ENCODE peak calls at places on chromosome 12, in nine cellular contexts. R is PC-9; S is adipocyte; P is DND-41; T is ascending aorta; X is CD8-positive, alpha-beta T cell; D is effector memory CD4-positive, alpha-beta T cell; G is kidney epithelial cell; N is brain microvascular endothelial cell. K is an unnamed sample. For H3K27me3, the result is how much of the 10 kb centered on the place peaks cover.

GRCh38 chr12:77847060-77847541 is 16.4 kb downstream of the NAV3 start:
- DNase-seq in R (no peak), S (peak), P (no peak), T (no peak), X (no peak), D (no peak), G (no peak), N (no peak), K (no peak)

GRCh38 chr12:59780605-59781135 is 184.8 kb downstream of the SLC16A7 start:
- DNase-seq in R (no peak), S (peak), P (no peak), T (no peak), X (no peak), D (no peak), G (no peak), N (peak), K (no peak)

GRCh38 chr12:124660846-124661245 is 93.4 kb upstream of the NCOR2 start:
- DNase-seq in R (no peak), S (no peak), P (no peak), T (no peak), X (no peak), D (no peak), G (no peak), N (no peak), K (no peak)

GRCh38 chr12:117649796-117650195 is 288.4 kb upstream of the NOS1 start:
- DNase-seq in R (no peak), S (no peak), P (no peak), T (no peak), X (no peak), D (no peak), G (no peak), N (no peak), K (no peak)

GRCh38 chr12:38151991-38152700 is 164.4 kb upstream of the ALG10B start:
- DNase-seq in R (no peak), S (no peak), P (no peak), T (no peak), X (no peak), D (no peak), G (no peak), N (no peak), K (no peak)

GRCh38 chr12:51362307-51362706 is 15.8 kb upstream of the CELA1 start:
- DNase-seq in R (no peak), S (no peak), P (no peak), T (no peak), X (no peak), D (no peak), G (no peak), N (no peak), K (no peak)

GRCh38 chr12:98182791-98183190 is 332.6 kb upstream of the TMPO start:
- DNase-seq in R (no peak), S (no peak), P (no peak), T (no peak), X (no peak), D (no peak), G (no peak), N (no peak), K (no peak)

GRCh38 chr12:58310368-58310767 is 369.0 kb downstream of the ATP23 start:
- DNase-seq in R (no peak), S (peak), P (no peak), T (no peak), X (no peak), D (no peak), G (no peak), N (peak), K (no peak)

GRCh38 chr12:130796985-130797686 is 41.9 kb downstream of the STX2 start:
- DNase-seq in R (no peak), S (no peak), P (no peak), T (no peak), X (no peak), D (no peak), G (no peak), N (no peak), K (peak)

GRCh38 chr12:14514154-14514842 is 53.4 kb downstream of the PLBD1 start:
- DNase-seq in R (peak), S (no peak), P (no peak), T (no peak), X (no peak), D (no peak), G (peak), N (peak), K (peak)

GRCh38 chr12:6038160-6038559 is 86.3 kb downstream of the VWF start:
- DNase-seq in R (peak), S (peak), P (no peak), T (no peak), X (no peak), D (no peak), G (peak), N (peak), K (peak)

GRCh38 chr12:3236345-3237153 is 159.4 kb downstream of the TSPAN9 start:
- DNase-seq in R (peak), S (peak), P (peak), T (no peak), X (no peak), D (no peak), G (peak), N (peak), K (no peak)

GRCh38 chr12:130090564-130090963 is 71.7 kb upstream of the FZD10 start:
- DNase-seq in R (no peak), S (no peak), P (no peak), T (no peak), X (no peak), D (no peak), G (no peak), N (no peak), K (no peak)

GRCh38 chr12:49967777-49968250 is 4.9 kb upstream of the AQP6 start:
- DNase-seq in R (no peak), S (no peak), P (no peak), T (no peak), X (no peak), D (no peak), G (no peak), N (no peak), K (no peak)

GRCh38 chr12:49970030-49970429 is 2.7 kb upstream of the AQP6 start:
- DNase-seq in R (no peak), S (no peak), P (no peak), T (no peak), X (no peak), D (no peak), G (no peak), N (no peak), K (no peak)

GRCh38 chr12:49970658-49971057 is 2.1 kb upstream of the AQP6 start:
- DNase-seq in R (no peak), S (no peak), P (no peak), T (no peak), X (no peak), D (no peak), G (no peak), N (no peak), K (no peak)

GRCh38 chr12:49968431-49968830 is 4.3 kb upstream of the AQP6 start:
- DNase-seq in R (no peak), S (no peak), P (no peak), T (no peak), X (no peak), D (no peak), G (no peak), N (no peak), K (no peak)

GRCh38 chr12:49969027-49969426 is 3.7 kb upstream of the AQP6 start:
- DNase-seq in R (no peak), S (no peak), P (no peak), T (no peak), X (no peak), D (no peak), G (no peak), N (no peak), K (no peak)
- H3K27me3 ChIP-seq in R (under half), S (under half), P (under half), T (under half), X (under half), D (under half), G (half or more), N (under half), K (under half)

DNA sequence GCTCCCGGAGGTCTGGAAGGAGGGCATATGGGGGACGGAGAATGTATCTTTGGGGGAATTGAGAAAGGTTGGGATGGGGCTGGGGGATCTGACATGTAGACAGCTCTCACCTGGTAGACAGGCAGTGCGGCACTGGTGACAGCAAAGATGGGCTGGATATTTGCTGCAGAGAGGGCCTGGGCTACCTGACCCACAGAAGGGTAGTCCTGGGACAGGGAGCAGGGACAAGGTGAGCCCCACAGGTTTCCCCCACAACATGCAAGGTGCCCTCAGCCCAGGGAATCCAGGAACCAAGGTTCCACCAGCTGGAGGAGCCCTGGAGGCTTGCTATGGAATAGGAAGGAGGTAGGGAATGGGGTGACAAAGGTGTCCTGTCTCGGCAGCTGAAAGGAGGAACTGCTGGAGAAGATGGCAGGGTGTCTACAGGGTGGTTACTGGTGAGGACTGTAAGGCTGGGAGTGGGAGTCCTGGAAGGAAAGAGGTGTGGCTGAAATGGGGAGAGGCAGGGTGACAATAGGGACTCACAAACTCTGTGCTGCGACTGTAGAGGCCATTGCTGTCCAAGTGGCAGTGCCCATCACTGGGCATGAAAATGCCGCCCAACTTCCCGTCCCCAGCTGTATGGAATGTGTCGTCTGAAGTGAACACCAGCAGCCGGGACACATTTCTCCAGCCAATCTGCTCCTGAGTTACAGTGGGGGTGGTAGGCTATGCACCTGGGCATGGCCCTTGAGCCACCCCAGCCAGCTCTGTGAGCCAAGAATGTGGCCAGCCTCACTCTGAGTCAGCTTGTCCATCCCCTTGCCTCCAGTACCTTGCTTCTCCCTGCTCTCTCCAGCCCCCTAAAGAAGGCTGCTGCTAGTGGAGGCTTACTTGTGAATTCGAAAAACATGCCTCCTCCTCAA is 11.3 kb downstream of the ITGB7 start:
- DNase-seq in R (peak), S (no peak), P (no peak), T (no peak), X (no peak), D (no peak), G (no peak), N (no peak), K (no peak)
- H3K27me3 ChIP-seq in R (under half), S (under half), P (under half), T (under half), X (under half), D (under half), G (under half), N (under half), K (under half)

GRCh38 chr12:112987561-112987960 is 9.2 kb downstream of the OAS2 start:
- DNase-seq in R (no peak), S (no peak), P (no peak), T (no peak), X (no peak), D (no peak), G (no peak), N (no peak), K (no peak)
- H3K27me3 ChIP-seq in R (under half), S (under half), P (under half), T (under half), X (under half), D (under half), G (under half), N (under half), K (under half)

GRCh38 chr12:80714846-80715245 is 1.9 kb upstream of the MYF5 start:
- DNase-seq in R (no peak), S (no peak), P (no peak), T (no peak), X (no peak), D (no peak), G (no peak), N (no peak), K (no peak)
- H3K27me3 ChIP-seq in R (under half), S (under half), P (under half), T (under half), X (under half), D (under half), G (under half), N (under half), K (under half)

GRCh38 chr12:95415451-95415850 is 58.5 kb upstream of the METAP2 start:
- DNase-seq in R (no peak), S (no peak), P (no peak), T (no peak), X (no peak), D (no peak), G (no peak), N (no peak), K (no peak)

GRCh38 chr12:95418142-95418541 is 55.8 kb upstream of the METAP2 start:
- DNase-seq in R (no peak), S (peak), P (no peak), T (no peak), X (no peak), D (no peak), G (no peak), N (no peak), K (no peak)

GRCh38 chr12:95413576-95413975 is 60.4 kb upstream of the METAP2 start:
- DNase-seq in R (no peak), S (peak), P (no peak), T (no peak), X (no peak), D (no peak), G (no peak), N (no peak), K (no peak)

GRCh38 chr12:95417372-95417771 is 56.6 kb upstream of the METAP2 start:
- DNase-seq in R (no peak), S (peak), P (no peak), T (no peak), X (no peak), D (no peak), G (no peak), N (no peak), K (no peak)

GRCh38 chr12:95416111-95416636 is 57.8 kb upstream of the METAP2 start:
- DNase-seq in R (no peak), S (no peak), P (no peak), T (no peak), X (no peak), D (no peak), G (no peak), N (no peak), K (no peak)
- H3K27me3 ChIP-seq in R (under half), S (under half), P (under half), T (under half), X (under half), D (under half), G (under half), N (under half), K (under half)

GRCh38 chr12:132427999-132428871 is 61.7 kb upstream of the FBRSL1 start:
- DNase-seq in R (no peak), S (no peak), P (no peak), T (no peak), X (no peak), D (no peak), G (no peak), N (no peak), K (peak)
- H3K27me3 ChIP-seq in R (half or more), S (half or more), P (under half), T (under half), X (under half), D (under half), G (half or more), N (under half), K (under half)

GRCh38 chr12:49344486-49345047 is 2.1 kb upstream of the DNAJC22 start:
- DNase-seq in R (no peak), S (no peak), P (no peak), T (no peak), X (no peak), D (no peak), G (no peak), N (no peak), K (peak)
- H3K27me3 ChIP-seq in R (under half), S (half or more), P (under half), T (under half), X (under half), D (half or more), G (half or more), N (under half), K (under half)